ENCODE peak calls at places on chromosomes 11 and 22, in seven cellular contexts. G is cardiac fibroblast, N is left ventricle myocardium inferior, L is B cell, W is right lobe of liver, Z is colonic mucosa, D is right atrium auricular region. X is an unnamed sample.

GRCh38 chr11:128201801-128202200 is 385.6 kb downstream of the ETS1 start:
- DNase-seq in Z (no peak), D (no peak), G (peak), N (no peak), W (no peak), L (no peak), X (no peak)

GRCh38 chr22:34293324-34293723 is 373.0 kb upstream of the LARGE1 start:
- DNase-seq in Z (no peak), N (no peak), L (no peak), D (no peak), W (no peak), G (no peak), X (no peak)

GRCh38 chr22:30314918-30315317 is 11.8 kb downstream of the TBC1D10A start:
- DNase-seq in N (no peak), D (no peak), W (no peak), Z (no peak), L (no peak), G (no peak), X (no peak)

GRCh38 chr11:60164550-60165075 is 18.3 kb downstream of the MS4A6A start:
- DNase-seq in G (no peak), D (no peak), L (no peak), N (no peak), Z (no peak), W (no peak), X (no peak)

GRCh38 chr11:93939084-93939780 is 81.9 kb upstream of the HEPHL1 start:
- DNase-seq in G (no peak), N (no peak), L (no peak), D (no peak), Z (no peak), W (no peak), X (no peak)

GRCh38 chr11:115890500-115890899 is 386.3 kb upstream of the CADM1 start:
- DNase-seq in W (no peak), Z (no peak), N (no peak), D (no peak), G (no peak), L (no peak), X (no peak)

GRCh38 chr22:43300891-43301676 is 42.1 kb downstream of the SCUBE1 start:
- DNase-seq in W (no peak), G (no peak), D (no peak), L (no peak), Z (no peak), N (no peak), X (no peak)

GRCh38 chr11:106091480-106092123 is 14.1 kb downstream of the AASDHPPT start:
- DNase-seq in N (no peak), Z (no peak), L (no peak), G (peak), W (no peak), D (no peak), X (no peak)

GRCh38 chr22:38203090-38203810 is 1.5 kb downstream of the MAFF start:
- DNase-seq in D (no peak), Z (peak), N (no peak), G (no peak), L (peak), W (peak), X (peak)

GRCh38 chr11:14422814-14423182 is 63.8 kb upstream of the RRAS2 start:
- DNase-seq in L (no peak), G (no peak), W (no peak), N (no peak), D (no peak), Z (no peak), X (no peak)

GRCh38 chr11:3964935-3965511 is 109.6 kb downstream of the STIM1 start:
- DNase-seq in W (no peak), D (no peak), G (no peak), L (no peak), N (no peak), Z (no peak), X (no peak)

GRCh38 chr11:57340228-57340627 is 2.1 kb downstream of the P2RX3 start:
- DNase-seq in N (no peak), D (no peak), W (no peak), G (peak), L (no peak), Z (no peak), X (peak)

GRCh38 chr11:115656684-115657083 is 152.5 kb upstream of the CADM1 start:
- DNase-seq in N (no peak), W (peak), D (no peak), G (no peak), Z (peak), L (no peak), X (no peak)

GRCh38 chr11:38784164-38784563 is 2186.1 kb upstream of the RAG2 start:
- DNase-seq in N (no peak), G (no peak), L (no peak), D (no peak), W (no peak), Z (no peak), X (no peak)

GRCh38 chr11:69438286-69438920 is 43.1 kb upstream of the LINC01488 start:
- DNase-seq in W (no peak), D (no peak), G (no peak), N (no peak), Z (no peak), L (no peak), X (no peak)

GRCh38 chr22:48827904-48828555 is 999.6 kb downstream of the BRD1 start:
- DNase-seq in L (no peak), G (no peak), Z (no peak), D (no peak), W (no peak), N (no peak), X (peak)

GRCh38 chr22:20553947-20554741 is 46.7 kb downstream of the MED15 start:
- DNase-seq in W (no peak), Z (no peak), G (no peak), L (no peak), D (no peak), N (no peak), X (no peak)

GRCh38 chr11:66218846-66219620 is 49.4 kb upstream of the RAB1B start:
- DNase-seq in L (no peak), D (no peak), N (no peak), G (no peak), Z (no peak), W (no peak), X (no peak)

GRCh38 chr22:17738386-17739128 is 35.7 kb downstream of the BID start:
- DNase-seq in Z (no peak), L (no peak), D (no peak), N (no peak), G (no peak), W (no peak), X (no peak)
- TF ChIP-seq CTCF in Z (no peak), L (no peak), D (no peak), N (no peak), G (no peak), W (no peak), X (no peak)

DNA sequence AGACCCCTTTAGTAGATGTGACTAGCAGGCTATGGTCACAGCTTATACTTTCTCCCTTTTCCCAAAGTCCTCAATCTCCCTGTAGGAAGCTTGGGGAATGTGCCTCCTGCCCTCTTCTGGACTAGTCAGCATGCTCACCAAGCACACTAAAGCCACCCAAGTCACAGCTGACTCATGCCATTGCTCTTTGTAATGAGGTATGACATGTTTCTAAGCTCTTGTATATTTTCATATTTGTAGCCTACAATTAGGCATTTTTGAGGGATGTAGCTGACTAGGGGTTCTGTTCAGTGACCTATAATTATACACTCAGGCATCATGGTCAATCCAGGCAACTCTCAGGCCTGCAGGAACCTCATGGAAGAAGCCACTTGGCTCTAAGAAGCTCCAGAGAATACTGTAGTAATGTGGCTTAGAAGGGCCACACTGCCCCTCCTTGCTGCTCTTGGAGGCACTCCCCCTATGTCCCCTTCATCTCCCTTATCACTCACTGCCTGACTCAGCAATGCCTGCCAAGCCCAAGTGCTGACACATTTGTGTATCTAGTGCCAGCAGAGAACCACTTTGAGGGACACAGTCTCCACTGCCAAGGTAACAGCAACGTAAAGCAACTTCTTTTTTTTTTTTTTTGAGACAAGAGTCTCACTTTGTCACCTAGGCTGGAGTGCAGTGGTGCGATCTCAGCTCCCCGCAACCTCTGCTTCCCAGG is 86.2 kb downstream of the RPL27A start:
- DNase-seq in D (no peak), L (no peak), Z (no peak), G (peak), N (peak), W (no peak), X (no peak)
- TF ChIP-seq CTCF in D (no peak), L (no peak), Z (no peak), G (peak), N (peak), W (peak), X (no peak)

DNA sequence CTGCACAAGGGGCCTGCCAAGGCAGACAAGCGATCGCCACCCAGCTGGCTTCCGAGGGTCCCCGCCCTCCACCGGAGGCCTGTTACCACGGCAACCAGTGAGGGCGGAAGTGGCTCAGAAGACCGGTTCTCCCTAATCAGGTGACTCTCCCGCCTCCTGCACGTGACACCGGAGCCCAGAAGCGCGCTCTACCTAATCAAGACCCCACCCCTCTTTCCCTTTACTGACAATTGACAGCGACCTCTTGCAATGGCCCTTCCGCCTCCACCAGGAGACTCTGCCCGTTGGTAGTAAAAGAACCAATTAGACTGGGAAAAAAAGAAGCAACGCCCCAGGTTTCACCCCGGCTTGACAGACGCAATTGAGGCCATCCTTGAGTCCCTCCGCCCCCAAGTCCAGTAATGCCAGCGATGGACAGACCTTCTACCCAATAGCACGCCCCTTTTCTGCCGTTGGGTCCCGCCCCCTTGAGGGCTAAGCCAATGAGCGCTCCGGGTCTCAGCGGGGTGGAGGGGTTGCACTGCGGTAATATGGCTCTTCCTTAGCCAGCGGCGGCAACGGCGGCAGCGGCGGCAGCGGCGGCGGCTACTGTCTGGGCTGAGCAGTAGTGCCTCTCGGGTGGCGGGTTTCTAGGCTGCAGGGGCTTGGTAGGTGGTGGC is at the start of gene UVRAG:
- DNase-seq in G (peak), N (peak), L (peak), D (peak), Z (peak), W (peak), X (peak)
- TF ChIP-seq CTCF in G (no peak), N (peak), L (no peak), D (no peak), Z (no peak), W (peak), X (no peak)

DNA sequence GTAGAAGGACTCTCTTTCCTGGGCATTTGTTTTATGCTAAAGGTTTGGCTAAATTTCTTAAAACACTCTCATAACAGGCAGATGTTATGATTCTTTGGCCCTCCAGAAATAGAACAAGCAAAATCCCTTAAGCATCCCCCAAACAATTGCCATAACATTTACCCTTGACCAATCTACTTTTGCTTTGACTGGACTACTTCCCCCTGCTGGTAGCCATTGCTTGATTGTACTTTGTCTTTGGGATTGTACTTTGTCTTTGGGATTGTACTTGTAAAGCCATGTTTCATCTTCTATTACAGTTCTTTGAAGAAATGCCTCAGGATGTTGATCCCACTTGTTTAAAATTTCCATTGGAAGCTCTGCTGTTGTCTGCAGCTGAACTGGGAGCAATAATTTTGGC is 53.3 kb upstream of the GLYAT start:
- DNase-seq in W (no peak), G (no peak), D (no peak), Z (no peak), N (no peak), L (no peak), X (no peak)
- TF ChIP-seq CTCF in W (peak), G (peak), D (no peak), Z (no peak), N (no peak), L (no peak), X (no peak)

DNA sequence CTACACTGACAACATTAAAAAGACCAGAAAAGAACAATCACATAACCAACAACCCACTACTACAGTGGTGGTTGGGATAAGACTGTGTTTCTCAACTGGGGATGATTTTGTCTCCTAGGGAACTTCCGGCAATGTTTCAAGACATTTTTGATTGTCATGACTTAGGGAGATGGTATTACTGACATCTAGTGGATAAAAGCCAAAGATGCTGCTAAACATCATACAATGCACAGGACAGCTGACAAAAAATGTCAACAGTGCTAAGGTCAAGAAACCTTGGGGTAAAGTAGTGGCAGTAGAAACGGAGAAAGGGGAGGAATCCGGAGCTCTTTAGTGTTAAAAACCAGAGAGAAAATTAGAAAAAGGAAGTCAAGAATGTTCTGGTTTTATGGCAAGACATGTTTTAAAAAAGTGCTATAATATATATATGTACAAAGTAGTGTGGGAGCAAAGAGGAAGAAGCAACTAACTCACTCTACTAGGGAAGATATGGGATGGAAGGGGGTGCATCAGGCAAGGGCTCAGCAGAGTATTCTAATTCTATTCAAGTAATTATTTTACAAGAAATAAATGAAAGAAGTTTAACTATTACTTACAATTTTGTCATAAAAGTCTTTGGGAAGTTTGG is 37.2 kb downstream of the CKAP5 start:
- DNase-seq in D (no peak), Z (no peak), W (no peak), L (no peak), G (peak), N (no peak), X (no peak)
- TF ChIP-seq CTCF in D (no peak), Z (peak), W (peak), L (peak), G (peak), N (peak), X (no peak)

GRCh38 chr22:26393929-26394328 is 35.1 kb upstream of the ASPHD2 start:
- DNase-seq in D (no peak), G (no peak), W (no peak), N (no peak), L (no peak), Z (no peak), X (no peak)
- TF ChIP-seq CTCF in D (no peak), G (peak), W (no peak), N (no peak), L (no peak), Z (no peak), X (no peak)

DNA sequence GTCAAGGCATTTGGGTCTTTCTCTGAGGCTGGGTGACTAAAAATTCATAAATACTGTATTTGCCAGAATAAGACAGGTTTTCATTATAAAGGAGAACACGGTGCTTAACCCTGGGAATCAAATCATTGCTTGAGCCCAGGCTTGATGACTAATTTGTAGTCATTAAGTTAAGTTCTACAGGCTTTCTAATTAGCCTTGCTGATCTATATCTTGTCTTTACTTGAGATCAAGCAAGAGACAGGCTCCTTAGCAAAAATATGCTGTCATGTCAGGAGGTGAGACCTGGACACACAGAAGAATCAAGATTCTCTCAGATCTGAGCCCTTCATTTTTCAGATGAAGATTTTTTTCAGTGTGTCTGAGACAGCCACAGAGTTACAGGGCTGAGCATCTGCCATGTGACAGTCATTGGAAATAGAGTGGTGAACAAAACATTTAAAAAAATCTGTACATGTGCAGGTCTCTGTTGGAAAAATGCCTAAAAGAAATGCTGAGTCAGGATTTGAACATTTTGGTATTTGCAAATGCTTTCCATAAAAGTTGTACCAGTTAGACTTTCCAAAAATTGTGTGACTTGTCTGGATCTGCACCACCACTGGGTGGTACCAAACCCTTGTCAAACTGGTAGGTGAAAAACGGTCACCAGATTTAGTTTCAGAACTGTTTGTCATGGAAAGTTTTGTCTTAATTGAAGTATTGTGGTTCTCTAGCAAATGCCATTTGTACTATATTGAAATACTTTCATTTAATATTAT is 14.7 kb downstream of the ACAT1 start:
- DNase-seq in L (no peak), G (peak), Z (no peak), W (no peak), D (no peak), N (no peak), X (no peak)
- TF ChIP-seq CTCF in L (no peak), G (peak), Z (no peak), W (no peak), D (no peak), N (no peak), X (no peak)

GRCh38 chr11:124920870-124921609 is 2.0 kb downstream of the HEPN1 start:
- DNase-seq in Z (peak), L (peak), D (peak), N (peak), W (peak), G (peak), X (peak)
- TF ChIP-seq CTCF in Z (no peak), L (no peak), D (no peak), N (no peak), W (no peak), G (no peak), X (no peak)

X was measured in nephron progenitor cell.